ENCODE peak calls at places on chromosomes 7 and 10, in six cellular contexts. A is GM13977, O is KBM-7, X is AML-193, B is H9, D is sigmoid colon. J is an unnamed sample.

GRCh38 chr10:119136084-119136483 is 29.4 kb downstream of the SFXN4 start:
- DNase-seq in B (no peak), A (no peak), X (no peak), D (peak), O (no peak), J (no peak)

GRCh38 chr10:32104622-32105509 is 48.6 kb upstream of the KIF5B start:
- DNase-seq in X (no peak), A (no peak), B (no peak), O (no peak), D (no peak), J (no peak)

GRCh38 chr7:44567884-44568283 is 5.8 kb downstream of the DDX56 start:
- DNase-seq in X (no peak), B (no peak), O (no peak), D (no peak), A (no peak), J (no peak)

GRCh38 chr7:2275101-2275500 is 33.1 kb downstream of the NUDT1 start:
- DNase-seq in O (no peak), D (no peak), B (no peak), A (peak), X (no peak), J (no peak)

GRCh38 chr7:105806592-105807266 is 69.7 kb downstream of the ATXN7L1 start:
- DNase-seq in X (peak), A (peak), D (no peak), B (no peak), O (peak), J (peak)

GRCh38 chr10:133523631-133524203 is 3.4 kb upstream of the CYP2E1 start:
- DNase-seq in B (no peak), A (no peak), O (no peak), X (no peak), D (no peak), J (no peak)

GRCh38 chr10:8544057-8544380 is 489.5 kb downstream of the GATA3 start:
- DNase-seq in O (no peak), B (no peak), D (no peak), A (no peak), X (no peak), J (no peak)

GRCh38 chr10:11793762-11794479 is 29.2 kb upstream of the PROSER2 start:
- DNase-seq in D (no peak), X (no peak), B (no peak), O (no peak), A (no peak), J (no peak)

GRCh38 chr7:151014950-151015349 is 9.3 kb downstream of the ATG9B start:
- DNase-seq in O (no peak), D (no peak), X (no peak), B (no peak), A (no peak), J (no peak)

GRCh38 chr10:73439605-73440298 is 6.4 kb upstream of the MSS51 start:
- DNase-seq in D (no peak), O (no peak), A (no peak), X (no peak), B (no peak), J (no peak)

GRCh38 chr7:42227523-42227922 is 9.5 kb downstream of the GLI3 start:
- DNase-seq in D (no peak), X (no peak), A (no peak), O (no peak), B (no peak), J (no peak)

GRCh38 chr10:126336786-126337185 is 51.5 kb downstream of the ADAM12 start:
- DNase-seq in X (no peak), O (no peak), A (no peak), B (no peak), D (no peak), J (no peak)

GRCh38 chr7:74494076-74494548 is 40.4 kb downstream of the GTF2IRD1 start:
- DNase-seq in X (no peak), D (no peak), A (no peak), B (no peak), O (no peak), J (no peak)

GRCh38 chr7:102942181-102942882 is 29.5 kb downstream of the LRRC17 start:
- DNase-seq in A (no peak), D (no peak), X (no peak), O (no peak), B (no peak), J (no peak)

GRCh38 chr7:8133188-8133848 is 128.6 kb downstream of the ICA1 start:
- DNase-seq in X (no peak), D (no peak), B (no peak), A (no peak), O (no peak), J (no peak)

GRCh38 chr7:111892568-111892967 is 313.6 kb downstream of the DOCK4 start:
- DNase-seq in D (no peak), B (no peak), A (no peak), X (no peak), O (no peak), J (no peak)

GRCh38 chr7:107742678-107743566 is 1.0 kb upstream of the CBLL1 start:
- DNase-seq in D (peak), B (peak), A (no peak), X (peak), O (peak), J (peak)

GRCh38 chr10:12348341-12348869 is 942 bp upstream of the CAMK1D start:
- DNase-seq in D (peak), B (no peak), O (no peak), A (no peak), X (no peak), J (no peak)

GRCh38 chr7:140923358-140924006 is 1.2 kb downstream of the BRAF start:
- DNase-seq in B (no peak), A (no peak), D (no peak), O (no peak), X (no peak), J (peak)

GRCh38 chr10:47027812-47028260 is 116.6 kb downstream of the PTPN20 start:
- DNase-seq in D (peak), A (no peak), X (no peak), B (peak), O (no peak), J (no peak)

GRCh38 chr7:69728299-69728698 is 130.0 kb downstream of the AUTS2 start:
- DNase-seq in X (no peak), O (no peak), A (no peak), B (no peak), D (no peak), J (no peak)

GRCh38 chr10:12911795-12912194 is 89.7 kb downstream of the CCDC3 start:
- DNase-seq in A (no peak), X (no peak), D (no peak), B (no peak), O (no peak), J (no peak)

GRCh38 chr10:99698504-99699080 is 33.3 kb downstream of the COX15 start:
- DNase-seq in X (no peak), B (no peak), D (no peak), A (no peak), O (peak), J (peak)

GRCh38 chr7:151091003-151091402 is 4.7 kb downstream of the AGAP3 start:
- DNase-seq in A (no peak), X (no peak), O (no peak), B (no peak), D (no peak), J (no peak)

GRCh38 chr7:38748056-38748610 is 117.0 kb upstream of the AMPH start:
- DNase-seq in O (no peak), B (no peak), A (no peak), X (no peak), D (no peak), J (peak)

GRCh38 chr10:8369666-8370065 is 315.2 kb downstream of the GATA3 start:
- DNase-seq in X (no peak), D (no peak), A (peak), O (no peak), B (no peak), J (no peak)

GRCh38 chr10:80454526-80455460 is 683 bp downstream of the TSPAN14 start:
- DNase-seq in O (no peak), A (peak), D (peak), X (no peak), B (peak), J (peak)

GRCh38 chr7:89238156-89238555 is 442.6 kb upstream of the TEX47 start:
- DNase-seq in X (no peak), O (no peak), A (no peak), D (no peak), B (no peak), J (no peak)

GRCh38 chr10:71255540-71255816 is 43.1 kb downstream of the UNC5B start:
- DNase-seq in X (no peak), B (no peak), O (no peak), A (no peak), D (no peak), J (no peak)